ENCODE peak calls at places on chromosomes 12 and 14, in ten cellular contexts. F is NCI-H774; B is fibroblast of the conjunctiva; R is CD8-positive, alpha-beta memory T cell; S is HTR-8/SVneo; O is substantia nigra; X is AG09319; P is astrocyte of the cerebellum; A is activated T-helper 1 cell treated with Interleukin-2 at 50 U/mL for 16 hours; Z is IMR-90. W is an unnamed sample.
A peak's percentile ranks its signal among the peaks of the same experiment; 100 is the strongest.

GRCh38 chr14:96676161-96676560 is 121.0 kb upstream of the VRK1 start:
- DNase-seq in F (no peak), B (no peak), R (no peak), S (no peak), O (no peak), X (no peak), P (peak; percentile 8), A (no peak), Z (peak; percentile 7), W (no peak)

GRCh38 chr12:120610560-120610959 is 29.4 kb upstream of the POP5 start:
- DNase-seq in F (no peak), B (no peak), R (no peak), S (no peak), O (no peak), X (no peak), P (no peak), A (no peak), Z (no peak), W (no peak)

GRCh38 chr14:90109858-90110257 is 48.1 kb downstream of the KCNK13 start:
- DNase-seq in F (no peak), B (no peak), R (no peak), S (no peak), O (no peak), X (no peak), P (no peak), A (no peak), Z (no peak), W (no peak)

GRCh38 chr12:65879878-65880277 is 55.6 kb downstream of the HMGA2 start:
- DNase-seq in F (no peak), B (peak; percentile 79), R (no peak), S (peak; percentile 68), O (no peak), X (peak; percentile 73), P (peak; percentile 86), A (no peak), Z (peak; percentile 88), W (no peak)

GRCh38 chr12:76863811-76864210 is 15.0 kb downstream of the CSRP2 start:
- DNase-seq in F (no peak), B (no peak), R (no peak), S (no peak), O (no peak), X (no peak), P (no peak), A (no peak), Z (peak; percentile 27), W (no peak)

GRCh38 chr14:91693342-91693741 is 38.5 kb downstream of the CATSPERB start:
- DNase-seq in F (no peak), B (peak; percentile 3), R (no peak), S (no peak), O (no peak), X (no peak), P (no peak), A (no peak), Z (no peak), W (no peak)

GRCh38 chr14:23582906-23583760 is 4.5 kb upstream of the JPH4 start:
- DNase-seq in F (no peak), B (no peak), R (no peak), S (no peak), O (no peak), X (no peak), P (no peak), A (no peak), Z (no peak), W (no peak)

GRCh38 chr14:22819191-22819988 is 4.2 kb upstream of the SLC7A7 start:
- DNase-seq in F (no peak), B (peak; percentile 85), R (no peak), S (no peak), O (no peak), X (peak; percentile 71), P (no peak), A (no peak), Z (peak; percentile 85), W (no peak)

GRCh38 chr12:6376965-6377666 is 1.8 kb upstream of the SCNN1A start:
- DNase-seq in F (no peak), B (no peak), R (peak; percentile 14), S (no peak), O (no peak), X (no peak), P (no peak), A (no peak), Z (no peak), W (peak; percentile 24)

GRCh38 chr14:99261916-99262787 is 9.8 kb downstream of the BCL11B start:
- DNase-seq in F (no peak), B (no peak), R (peak; percentile 93), S (no peak), O (no peak), X (no peak), P (no peak), A (peak; percentile 73), Z (no peak), W (peak; percentile 95)

GRCh38 chr14:20486700-20487401 is 17.6 kb downstream of the PNP start:
- DNase-seq in F (no peak), B (no peak), R (peak; percentile 19), S (no peak), O (no peak), X (no peak), P (no peak), A (no peak), Z (no peak), W (peak; percentile 18)

GRCh38 chr12:66269757-66270383 is 32.4 kb upstream of the HELB start:
- DNase-seq in F (peak; percentile 26), B (peak; percentile 27), R (peak; percentile 33), S (peak; percentile 40), O (no peak), X (peak; percentile 23), P (peak; percentile 28), A (no peak), Z (peak; percentile 62), W (peak; percentile 56)

GRCh38 chr12:321606-322326 is 59.1 kb upstream of the SLC6A13 start:
- DNase-seq in F (peak; percentile 9), B (peak; percentile 4), R (no peak), S (peak; percentile 19), O (no peak), X (no peak), P (no peak), A (no peak), Z (no peak), W (no peak)

GRCh38 chr12:121018860-121019259 is 2.6 kb upstream of the C12orf43 start:
- DNase-seq in F (no peak), B (no peak), R (no peak), S (no peak), O (no peak), X (no peak), P (no peak), A (no peak), Z (no peak), W (no peak)

GRCh38 chr12:11621797-11622423 is 27.6 kb upstream of the ETV6 start:
- DNase-seq in F (no peak), B (no peak), R (peak; percentile 15), S (no peak), O (no peak), X (no peak), P (no peak), A (no peak), Z (no peak), W (peak; percentile 43)

GRCh38 chr12:13097526-13097925 is 5.9 kb downstream of the GSG1 start:
- DNase-seq in F (no peak), B (no peak), R (no peak), S (no peak), O (no peak), X (no peak), P (no peak), A (no peak), Z (no peak), W (no peak)

GRCh38 chr14:42149609-42150261 is 543.1 kb downstream of the LRFN5 start:
- DNase-seq in F (no peak), B (no peak), R (no peak), S (no peak), O (no peak), X (no peak), P (no peak), A (no peak), Z (no peak), W (no peak)

GRCh38 chr12:68414988-68415387 is 82.8 kb upstream of the MDM1 start:
- DNase-seq in F (no peak), B (no peak), R (no peak), S (no peak), O (no peak), X (no peak), P (no peak), A (no peak), Z (no peak), W (no peak)

GRCh38 chr12:131311764-131312163 is 358.1 kb downstream of the ADGRD1 start:
- DNase-seq in F (no peak), B (no peak), R (no peak), S (no peak), O (no peak), X (no peak), P (no peak), A (no peak), Z (no peak), W (no peak)

GRCh38 chr12:39620664-39621658 is 1.4 kb upstream of the ABCD2 start:
- DNase-seq in F (no peak), B (no peak), R (peak; percentile 23), S (no peak), O (no peak), X (no peak), P (no peak), A (peak; percentile 22), Z (no peak), W (peak; percentile 34)

GRCh38 chr12:103677905-103678304 is 90.8 kb downstream of the STAB2 start:
- DNase-seq in F (no peak), B (no peak), R (no peak), S (no peak), O (no peak), X (no peak), P (no peak), A (no peak), Z (no peak), W (no peak)

GRCh38 chr12:114691810-114692557 is 8.0 kb upstream of the TBX3 start:
- DNase-seq in F (no peak), B (no peak), R (no peak), S (no peak), O (no peak), X (no peak), P (no peak), A (no peak), Z (no peak), W (no peak)